ENCODE peak calls at places on chromosomes 11 and 22, in ten cellular contexts. H is B cell; C is GM10248; N is endothelial cell; U is foreskin fibroblast; G is HFFc6; K is osteocyte; Y is ovary; B is ascending aorta; L is CD4-positive, alpha-beta T cell. P is an unnamed sample.
A peak's percentile ranks its signal among the peaks of the same experiment; 100 is the strongest.

GRCh38 chr11:14012836-14013235 is 50.3 kb downstream of the SPON1 start:
- DNase-seq in H (no peak), C (no peak), N (no peak), U (peak; percentile 40), G (no peak), K (no peak), Y (no peak), B (no peak), L (no peak), P (no peak)

GRCh38 chr11:112882494-112883381 is 78.5 kb upstream of the NCAM1 start:
- DNase-seq in H (no peak), C (no peak), N (no peak), U (no peak), G (no peak), K (no peak), Y (no peak), B (no peak), L (no peak), P (no peak)

GRCh38 chr11:2539761-2540520 is 95.1 kb downstream of the KCNQ1 start:
- DNase-seq in H (no peak), C (no peak), N (no peak), U (no peak), G (no peak), K (no peak), Y (no peak), B (peak; percentile 53), L (no peak), P (no peak)

GRCh38 chr22:39690901-39691620 is 120.5 kb downstream of the CACNA1I start:
- DNase-seq in H (no peak), C (no peak), N (no peak), U (no peak), G (no peak), K (no peak), Y (no peak), B (no peak), L (no peak), P (no peak)

GRCh38 chr11:74730601-74731260 is 495 bp downstream of the CHRDL2 start:
- DNase-seq in H (no peak), C (no peak), N (no peak), U (no peak), G (no peak), K (no peak), Y (no peak), B (no peak), L (no peak), P (no peak)

GRCh38 chr11:70799386-70799785 is 401.1 kb downstream of the CTTN start:
- DNase-seq in H (no peak), C (no peak), N (no peak), U (peak; percentile 32), G (peak; percentile 19), K (no peak), Y (no peak), B (no peak), L (no peak), P (no peak)

GRCh38 chr11:128342511-128343133 is 244.7 kb downstream of the ETS1 start:
- DNase-seq in H (no peak), C (peak; percentile 60), N (no peak), U (peak; percentile 83), G (no peak), K (no peak), Y (no peak), B (no peak), L (peak; percentile 24), P (no peak)

GRCh38 chr11:130551388-130551787 is 102.9 kb downstream of the ADAMTS15 start:
- DNase-seq in H (no peak), C (no peak), N (no peak), U (no peak), G (no peak), K (no peak), Y (no peak), B (no peak), L (no peak), P (no peak)

GRCh38 chr22:29344137-29344536 is 28.6 kb upstream of the RASL10A start:
- DNase-seq in H (no peak), C (no peak), N (no peak), U (peak; percentile 94), G (peak; percentile 98), K (no peak), Y (no peak), B (peak; percentile 85), L (no peak), P (peak; percentile 39)

GRCh38 chr11:92775277-92775676 is 194.2 kb upstream of the MTNR1B start:
- DNase-seq in H (no peak), C (no peak), N (no peak), U (no peak), G (no peak), K (no peak), Y (no peak), B (no peak), L (no peak), P (no peak)

GRCh38 chr11:111537336-111537860 is 3.1 kb upstream of the LAYN start:
- DNase-seq in H (no peak), C (no peak), N (no peak), U (no peak), G (no peak), K (no peak), Y (no peak), B (no peak), L (no peak), P (no peak)

GRCh38 chr11:69166186-69167115 is 10.7 kb downstream of the SMIM38 start:
- DNase-seq in H (no peak), C (peak; percentile 91), N (no peak), U (peak; percentile 65), G (peak; percentile 74), K (no peak), Y (no peak), B (peak; percentile 77), L (no peak), P (no peak)

GRCh38 chr11:119673389-119674336 is 55.3 kb downstream of the NECTIN1 start:
- DNase-seq in H (peak; percentile 61), C (peak; percentile 87), N (no peak), U (no peak), G (no peak), K (no peak), Y (no peak), B (no peak), L (no peak), P (no peak)
- TF ChIP-seq CTCF in H (no peak), C (peak; percentile 77), N (no peak), U (no peak), G (no peak), K (no peak), Y (no peak), B (no peak), L (no peak), P (no peak)

GRCh38 chr11:27717801-27718229 is 17.6 kb upstream of the BDNF start:
- DNase-seq in H (no peak), C (no peak), N (no peak), U (no peak), G (no peak), K (no peak), Y (no peak), B (no peak), L (no peak), P (no peak)

GRCh38 chr11:27717377-27717776 is 17.1 kb upstream of the BDNF start:
- DNase-seq in H (no peak), C (no peak), N (no peak), U (no peak), G (peak; percentile 32), K (no peak), Y (no peak), B (no peak), L (no peak), P (no peak)

GRCh38 chr11:27716216-27716615 is 16.0 kb upstream of the BDNF start:
- DNase-seq in H (no peak), C (no peak), N (no peak), U (no peak), G (no peak), K (no peak), Y (no peak), B (no peak), L (no peak), P (no peak)

GRCh38 chr11:27718346-27718852 is 18.1 kb upstream of the BDNF start:
- DNase-seq in H (no peak), C (no peak), N (peak; percentile 24), U (peak; percentile 80), G (peak; percentile 88), K (peak; percentile 89), Y (no peak), B (no peak), L (no peak), P (no peak)

DNA sequence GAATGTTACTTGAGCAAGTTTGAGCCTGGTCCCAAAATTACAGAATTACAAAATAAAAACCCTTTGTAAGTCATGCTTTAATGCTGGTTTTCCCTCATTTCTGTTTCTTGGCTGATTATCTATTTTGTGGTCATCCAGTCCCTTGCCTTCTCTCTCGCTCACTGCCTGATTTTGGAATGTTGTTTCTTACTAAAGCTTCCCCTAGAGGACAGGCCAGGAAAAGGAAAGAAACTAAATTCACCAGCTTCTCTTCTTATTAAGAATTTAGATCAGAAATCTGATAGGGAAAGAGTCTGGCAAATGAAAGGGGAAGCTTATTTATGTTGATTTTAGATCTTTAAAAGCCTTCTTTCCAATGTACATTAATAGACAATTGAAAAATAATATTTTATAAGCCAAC is 16.6 kb upstream of the BDNF start:
- DNase-seq in H (no peak), C (no peak), N (no peak), U (no peak), G (peak; percentile 57), K (no peak), Y (no peak), B (no peak), L (no peak), P (no peak)
- TF ChIP-seq CTCF in H (no peak), C (no peak), N (no peak), U (peak; percentile 54), G (peak; percentile 49), K (peak; percentile 24), Y (no peak), B (no peak), L (no peak), P (no peak)

DNA sequence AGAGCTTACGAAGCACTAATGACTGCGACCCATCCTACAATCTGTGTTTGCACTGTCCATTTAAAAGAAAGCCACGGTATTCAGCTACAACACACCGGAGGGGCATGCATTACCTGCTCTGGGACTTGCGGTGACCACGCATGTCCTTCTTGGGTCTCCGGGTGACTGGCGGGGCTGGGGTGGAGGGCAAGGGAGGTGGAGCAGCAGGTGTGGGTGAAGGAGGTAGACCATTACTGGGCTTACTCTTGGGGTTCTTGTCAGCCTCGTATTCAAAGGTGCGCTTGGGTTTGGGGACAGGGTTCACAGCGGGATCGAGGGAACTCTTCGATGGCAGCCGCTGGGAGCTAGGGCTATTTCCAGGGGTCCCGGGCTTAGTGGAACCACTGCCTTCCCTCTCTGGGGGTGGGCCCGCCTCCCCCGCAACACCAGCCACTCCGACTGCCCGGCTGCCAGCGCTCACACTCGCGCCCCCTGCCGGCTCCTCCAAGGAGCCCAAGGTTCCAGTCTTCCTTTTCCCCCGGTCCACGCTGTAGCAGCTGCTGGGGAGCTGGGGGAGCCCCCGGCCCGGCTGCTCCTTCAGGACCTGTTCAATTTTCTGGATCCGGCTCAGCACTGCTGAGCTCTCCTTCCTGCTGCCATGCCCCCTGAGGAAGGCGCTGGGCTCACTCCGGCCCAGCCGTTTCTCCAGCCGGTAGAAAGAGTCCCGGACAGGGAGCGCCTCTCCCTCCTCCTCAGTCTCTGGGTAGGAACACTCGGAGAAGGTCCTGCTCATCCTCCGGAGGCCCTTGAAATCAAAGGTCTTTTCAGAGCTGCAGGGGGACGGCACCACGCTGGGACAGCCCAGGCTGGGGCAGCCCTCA is 47.5 kb downstream of the RPL27A start:
- DNase-seq in H (no peak), C (no peak), N (no peak), U (no peak), G (no peak), K (no peak), Y (no peak), B (no peak), L (no peak), P (no peak)
- TF ChIP-seq CTCF in H (no peak), C (no peak), N (no peak), U (no peak), G (no peak), K (no peak), Y (no peak), B (no peak), L (no peak), P (no peak)

GRCh38 chr22:36166518-36167220 is 6.1 kb upstream of the APOL3 start:
- DNase-seq in H (no peak), C (no peak), N (no peak), U (no peak), G (no peak), K (no peak), Y (no peak), B (peak; percentile 40), L (no peak), P (no peak)
- TF ChIP-seq CTCF in H (no peak), C (no peak), N (no peak), U (no peak), G (no peak), K (no peak), Y (no peak), B (no peak), L (no peak), P (no peak)